ENCODE peak calls at places on chromosomes 13 and 19, in nine cellular contexts. F is neural crest cell; L is myocyte; J is IMR-90; X is HEK293T; I is ovary; D is kidney tubule cell; H is skeletal muscle cell; O is stimulated activated CD4-positive, alpha-beta T cell treated with anti-CD3 and anti-CD28 coated beads, TNF-alpha, amount 100 ng/mL, for 48 hours. S is an unnamed sample.

GRCh38 chr13:111099292-111099691 is 15.8 kb upstream of the ARHGEF7 start:
- DNase-seq in F (no peak), L (no peak), J (no peak), X (no peak), I (no peak), D (no peak), H (no peak), O (no peak), S (no peak)

GRCh38 chr19:18170714-18171255 is 2.8 kb upstream of the IFI30 start:
- DNase-seq in F (no peak), L (no peak), J (no peak), X (no peak), I (no peak), D (no peak), H (no peak), O (no peak), S (no peak)

GRCh38 chr13:40408602-40409001 is 257.8 kb downstream of the FOXO1 start:
- DNase-seq in F (no peak), L (no peak), J (peak; percentile 44), X (no peak), I (no peak), D (no peak), H (no peak), O (no peak), S (peak; percentile 23)

GRCh38 chr19:3494051-3494450 is 6.4 kb downstream of the DOHH start:
- DNase-seq in F (no peak), L (no peak), J (no peak), X (peak; percentile 61), I (no peak), D (no peak), H (no peak), O (no peak), S (no peak)

GRCh38 chr19:30857388-30857787 is 485.2 kb downstream of the ZNF536 start:
- DNase-seq in F (no peak), L (no peak), J (no peak), X (no peak), I (no peak), D (no peak), H (no peak), O (no peak), S (no peak)

GRCh38 chr19:6038634-6039405 is 60.9 kb upstream of the RANBP3 start:
- DNase-seq in F (no peak), L (no peak), J (peak; percentile 66), X (no peak), I (no peak), D (no peak), H (no peak), O (no peak), S (no peak)

GRCh38 chr13:32537580-32538233 is 888 bp downstream of the N4BP2L2 start:
- DNase-seq in F (peak; percentile 5), L (no peak), J (no peak), X (no peak), I (peak; percentile 57), D (peak; percentile 5), H (no peak), O (peak; percentile 20), S (peak; percentile 19)

GRCh38 chr13:19860884-19861655 is 2.4 kb downstream of the ZMYM5 start:
- DNase-seq in F (no peak), L (peak; percentile 66), J (peak; percentile 73), X (no peak), I (no peak), D (peak; percentile 80), H (no peak), O (no peak), S (peak; percentile 74)

GRCh38 chr19:34276614-34277013 is 22.3 kb downstream of the GARRE1 start:
- DNase-seq in F (no peak), L (no peak), J (no peak), X (no peak), I (no peak), D (no peak), H (no peak), O (no peak), S (no peak)

GRCh38 chr19:2815923-2816322 is 3.7 kb upstream of the ZNF554 start:
- DNase-seq in F (no peak), L (no peak), J (no peak), X (no peak), I (no peak), D (no peak), H (no peak), O (no peak), S (no peak)

GRCh38 chr19:3189702-3190469 is 4.2 kb downstream of the NCLN start:
- DNase-seq in F (no peak), L (no peak), J (no peak), X (no peak), I (no peak), D (no peak), H (no peak), O (no peak), S (no peak)

GRCh38 chr13:30720470-30720869 is 14.9 kb upstream of the ALOX5AP start:
- DNase-seq in F (no peak), L (peak; percentile 40), J (no peak), X (no peak), I (no peak), D (no peak), H (no peak), O (no peak), S (no peak)

GRCh38 chr13:112674412-112675383 is 15.1 kb upstream of the ATP11A start:
- DNase-seq in F (no peak), L (no peak), J (no peak), X (no peak), I (no peak), D (no peak), H (no peak), O (no peak), S (no peak)

GRCh38 chr13:60642552-60642951 is 245.5 kb downstream of the TDRD3 start:
- DNase-seq in F (no peak), L (peak; percentile 48), J (no peak), X (no peak), I (no peak), D (peak; percentile 34), H (no peak), O (no peak), S (no peak)

GRCh38 chr13:85009447-85009846 is 789.8 kb downstream of the SLITRK6 start:
- DNase-seq in F (no peak), L (no peak), J (no peak), X (no peak), I (no peak), D (no peak), H (no peak), O (no peak), S (no peak)

GRCh38 chr19:12364391-12365093 is 941 bp downstream of the ZNF442 start:
- DNase-seq in F (peak; percentile 20), L (peak; percentile 26), J (peak; percentile 4), X (peak; percentile 10), I (peak; percentile 35), D (peak; percentile 4), H (no peak), O (peak; percentile 2), S (peak; percentile 24)

GRCh38 chr13:37869756-37870488 is at the start of gene TRPC4:
- DNase-seq in F (peak; percentile 40), L (peak; percentile 89), J (peak; percentile 59), X (peak; percentile 68), I (peak; percentile 61), D (peak; percentile 77), H (no peak), O (no peak), S (peak; percentile 73)

GRCh38 chr13:74620711-74621110 is 486.5 kb upstream of the KLF12 start:
- DNase-seq in F (no peak), L (no peak), J (no peak), X (no peak), I (no peak), D (no peak), H (no peak), O (no peak), S (no peak)

GRCh38 chr19:53463263-53463662 is 4.3 kb upstream of the ZNF813 start:
- DNase-seq in F (no peak), L (peak; percentile 14), J (peak; percentile 6), X (no peak), I (peak; percentile 75), D (no peak), H (peak; percentile 5), O (peak; percentile 10), S (no peak)

GRCh38 chr13:111177803-111178389 is 62.8 kb downstream of the ARHGEF7 start:
- DNase-seq in F (no peak), L (peak; percentile 69), J (peak; percentile 81), X (no peak), I (no peak), D (no peak), H (no peak), O (no peak), S (peak; percentile 68)

GRCh38 chr13:64293923-64294322 is 2878.3 kb upstream of the PCDH20 start:
- DNase-seq in F (no peak), L (no peak), J (peak; percentile 28), X (no peak), I (no peak), D (no peak), H (no peak), O (no peak), S (peak; percentile 6)

GRCh38 chr13:114019367-114019766 is 45.5 kb upstream of the C13orf46 start:
- DNase-seq in F (no peak), L (no peak), J (no peak), X (peak; percentile 71), I (no peak), D (no peak), H (no peak), O (peak; percentile 26), S (no peak)

GRCh38 chr13:101149735-101150380 is 266.4 kb downstream of the NALCN start:
- DNase-seq in F (no peak), L (peak; percentile 63), J (peak; percentile 66), X (peak; percentile 5), I (no peak), D (no peak), H (no peak), O (no peak), S (peak; percentile 60)

GRCh38 chr13:77230560-77230959 is 96.3 kb downstream of the MYCBP2 start:
- DNase-seq in F (no peak), L (no peak), J (no peak), X (no peak), I (no peak), D (no peak), H (no peak), O (no peak), S (no peak)

GRCh38 chr13:43697323-43697722 is 89.4 kb downstream of the ENOX1 start:
- DNase-seq in F (no peak), L (no peak), J (no peak), X (no peak), I (no peak), D (no peak), H (no peak), O (no peak), S (no peak)

GRCh38 chr13:32430018-32430747 is 2.3 kb upstream of the N4BP2L1 start:
- DNase-seq in F (no peak), L (peak; percentile 92), J (peak; percentile 23), X (no peak), I (no peak), D (no peak), H (no peak), O (no peak), S (no peak)

GRCh38 chr13:30398601-30399072 is 23.7 kb upstream of the UBE2L5 start:
- DNase-seq in F (no peak), L (no peak), J (peak; percentile 21), X (no peak), I (no peak), D (peak; percentile 44), H (no peak), O (no peak), S (peak; percentile 21)

GRCh38 chr19:54607782-54608150 is 14.3 kb downstream of the LILRA1 start:
- DNase-seq in F (no peak), L (no peak), J (no peak), X (no peak), I (no peak), D (no peak), H (no peak), O (no peak), S (no peak)